ENCODE peak calls at places on chromosomes 11 and 22, in six cellular contexts. M, W, X, I, H and U are unnamed samples.

GRCh38 chr22:30864441-30865420 is 103.8 kb downstream of the MORC2 start:
- DNase-seq in M (no peak), W (no peak), X (no peak), I (no peak), H (no peak), U (peak; percentile 42)

GRCh38 chr11:30196400-30197206 is 34.2 kb upstream of the FSHB start:
- DNase-seq in M (peak; percentile 37), W (peak; percentile 51), X (peak; percentile 51), I (peak; percentile 85), H (peak; percentile 32), U (peak; percentile 33)

GRCh38 chr11:128336203-128336602 is 251.2 kb downstream of the ETS1 start:
- DNase-seq in M (peak; percentile 82), W (no peak), X (no peak), I (no peak), H (no peak), U (no peak)

GRCh38 chr22:49719046-49719445 is 108.6 kb downstream of the BRD1 start:
- DNase-seq in M (no peak), W (no peak), X (no peak), I (no peak), H (no peak), U (peak; percentile 19)

GRCh38 chr22:43090130-43090789 is 1.1 kb upstream of the TTLL1 start:
- DNase-seq in M (peak; percentile 80), W (peak; percentile 87), X (no peak), I (no peak), H (peak; percentile 90), U (peak; percentile 32)

GRCh38 chr11:2096001-2096918 is 42.9 kb downstream of the IGF2 start:
- DNase-seq in M (peak; percentile 50), W (no peak), X (no peak), I (no peak), H (no peak), U (peak; percentile 54)

GRCh38 chr11:11502303-11502828 is 119.4 kb downstream of the GALNT18 start:
- DNase-seq in M (no peak), W (no peak), X (no peak), I (no peak), H (no peak), U (no peak)

GRCh38 chr11:126394036-126394435 is 38.5 kb downstream of the ST3GAL4 start:
- DNase-seq in M (no peak), W (no peak), X (peak; percentile 29), I (no peak), H (no peak), U (peak; percentile 39)

GRCh38 chr11:46345131-46345597 is 2.1 kb upstream of the DGKZ start:
- DNase-seq in M (no peak), W (peak; percentile 36), X (no peak), I (peak; percentile 69), H (no peak), U (peak; percentile 75)
- H3K4me3 ChIP-seq in M (no peak overlapping the region), W (peak overlapping the region; percentile 19), X (no peak overlapping the region), I (peak overlapping the region; percentile 55), H (no peak overlapping the region), U (peak overlapping the region; percentile 30)

DNA sequence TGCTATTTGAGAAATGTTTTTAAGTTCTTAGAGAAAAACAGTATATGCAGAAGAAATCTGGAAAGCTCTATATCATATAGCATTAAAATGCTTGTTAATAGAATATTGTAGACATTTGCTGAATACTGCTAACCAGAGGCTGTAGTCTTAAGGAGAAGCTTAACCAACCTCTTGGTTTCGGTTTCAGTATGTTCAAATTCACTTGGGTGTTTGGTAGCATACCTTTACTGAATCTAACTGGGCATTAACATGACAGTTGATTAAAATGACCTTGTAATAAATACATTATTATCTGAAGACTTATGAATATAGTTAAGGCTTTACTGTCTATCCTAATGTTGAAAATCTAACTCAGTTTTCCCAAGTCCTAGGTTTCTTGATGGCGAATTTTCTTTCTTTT is 5.4 kb downstream of the PCF11 start:
- DNase-seq in M (peak; percentile 16), W (peak; percentile 57), X (no peak), I (no peak), H (no peak), U (no peak)
- H3K36me3 ChIP-seq in M (peaks cover 20% of the 10 kb centered on the region), W (peaks cover 99% of the 10 kb centered on the region), X (no peaks in the 10 kb centered on the region), I (peaks cover 29% of the 10 kb centered on the region), H (peaks cover 38% of the 10 kb centered on the region), U (peaks cover 6% of the 10 kb centered on the region)

GRCh38 chr22:19840059-19840458 is 14.6 kb downstream of the GNB1L start:
- DNase-seq in M (no peak), W (no peak), X (no peak), I (no peak), H (no peak), U (no peak)
- H3K4me3 ChIP-seq in M (no peak overlapping the region), W (no peak overlapping the region), X (no peak overlapping the region), I (no peak overlapping the region), H (no peak overlapping the region), U (no peak overlapping the region)

GRCh38 chr11:77580712-77581337 is 8.9 kb upstream of the AQP11 start:
- DNase-seq in M (peak; percentile 21), W (peak; percentile 68), X (no peak), I (peak; percentile 84), H (no peak), U (no peak)
- H3K36me3 ChIP-seq in M (no peaks in the 10 kb centered on the region), W (no peaks in the 10 kb centered on the region), X (no peaks in the 10 kb centered on the region), I (peaks cover 24% of the 10 kb centered on the region), H (peaks cover 4% of the 10 kb centered on the region), U (no peaks in the 10 kb centered on the region)